ENCODE peak calls at places on chromosome 2, in six cellular contexts. S is CD8-positive, alpha-beta T cell; F is Kasumi-1; A is nucleus accumbens; V is neuronal stem cell; N is G401. C is an unnamed sample.

GRCh38 chr2:11621465-11621864 is 48.5 kb downstream of the NTSR2 start:
- DNase-seq in A (no peak), V (no peak), F (no peak), S (no peak), N (no peak), C (no peak)

GRCh38 chr2:190804182-190804795 is 76.3 kb upstream of the GLS start:
- DNase-seq in N (peak), A (no peak), F (peak), V (peak), S (no peak), C (no peak)

GRCh38 chr2:161161074-161161577 is 898 bp downstream of the TANK start:
- DNase-seq in S (no peak), V (no peak), F (peak), N (no peak), A (no peak), C (no peak)

GRCh38 chr2:150041721-150042450 is 445.6 kb downstream of the RND3 start:
- DNase-seq in A (no peak), S (no peak), V (no peak), F (no peak), N (no peak), C (no peak)

GRCh38 chr2:199278099-199278498 is 179.6 kb downstream of the SATB2 start:
- DNase-seq in A (no peak), V (no peak), N (no peak), S (no peak), F (no peak), C (no peak)

GRCh38 chr2:45812039-45812500 is 160.6 kb downstream of the PRKCE start:
- DNase-seq in F (no peak), N (no peak), V (no peak), S (no peak), A (no peak), C (no peak)

GRCh38 chr2:60414731-60415130 is 138.7 kb downstream of the BCL11A start:
- DNase-seq in N (no peak), S (no peak), F (no peak), A (no peak), V (no peak), C (no peak)

GRCh38 chr2:200637886-200638285 is 52.1 kb downstream of the AOX1 start:
- DNase-seq in N (no peak), V (no peak), A (no peak), S (no peak), F (no peak), C (no peak)

GRCh38 chr2:66578067-66578852 is 143.3 kb downstream of the MEIS1 start:
- DNase-seq in F (no peak), S (no peak), A (no peak), N (peak), V (no peak), C (no peak)

GRCh38 chr2:50791271-50791670 is 240.7 kb downstream of the NRXN1 start:
- DNase-seq in A (no peak), F (no peak), N (peak), S (no peak), V (no peak), C (no peak)

GRCh38 chr2:76073992-76074604 is 363.4 kb upstream of the GCFC2 start:
- DNase-seq in S (no peak), V (no peak), F (no peak), A (no peak), N (no peak), C (no peak)

GRCh38 chr2:162382283-162382682 is 38.4 kb downstream of the GCA start:
- DNase-seq in N (no peak), S (no peak), V (no peak), A (no peak), F (no peak), C (no peak)

GRCh38 chr2:163681765-163682164 is 54.0 kb downstream of the FIGN start:
- DNase-seq in F (no peak), S (no peak), N (no peak), V (no peak), A (no peak), C (no peak)

GRCh38 chr2:239388236-239389151 is 12.3 kb downstream of the HDAC4 start:
- DNase-seq in A (no peak), V (no peak), S (no peak), F (no peak), N (no peak), C (no peak)

GRCh38 chr2:177264209-177264538 is 353 bp downstream of the NFE2L2 start:
- DNase-seq in N (no peak), V (no peak), F (no peak), A (no peak), S (no peak), C (peak)

GRCh38 chr2:230225486-230225885 is at the start of gene SP140:
- DNase-seq in F (no peak), N (no peak), V (no peak), S (peak), A (no peak), C (peak)

GRCh38 chr2:184611221-184612085 is 13.1 kb downstream of the ZNF804A start:
- DNase-seq in V (no peak), S (no peak), F (peak), A (no peak), N (no peak), C (no peak)

GRCh38 chr2:18690342-18690741 is 101.0 kb upstream of the NT5C1B start:
- DNase-seq in S (no peak), F (no peak), V (no peak), N (no peak), A (no peak), C (no peak)

GRCh38 chr2:46299365-46300263 is 2.4 kb downstream of the EPAS1 start:
- DNase-seq in F (no peak), A (no peak), S (no peak), V (peak), N (peak), C (no peak)

GRCh38 chr2:219704878-219705277 is 77.4 kb downstream of the SLC4A3 start:
- DNase-seq in S (no peak), A (no peak), N (no peak), V (no peak), F (no peak), C (no peak)

GRCh38 chr2:67565761-67566160 is 168.6 kb downstream of the ETAA1 start:
- DNase-seq in F (no peak), A (no peak), V (no peak), S (no peak), N (no peak), C (no peak)

GRCh38 chr2:12113364-12113763 is 366.9 kb downstream of the LPIN1 start:
- DNase-seq in N (no peak), A (no peak), F (no peak), S (no peak), V (no peak), C (no peak)

GRCh38 chr2:138474093-138474834 is 27.3 kb upstream of the SPOPL start:
- DNase-seq in S (no peak), N (no peak), V (no peak), A (no peak), F (no peak), C (no peak)

GRCh38 chr2:128423788-128424165 is 105.1 kb upstream of the HS6ST1 start:
- DNase-seq in A (no peak), V (no peak), N (no peak), S (no peak), F (no peak), C (no peak)

GRCh38 chr2:151238527-151239487 is 22.9 kb downstream of the RBM43 start:
- DNase-seq in S (no peak), A (no peak), V (peak), N (peak), F (peak), C (no peak)

GRCh38 chr2:168457177-168457905 is 1.3 kb downstream of the CERS6 start:
- DNase-seq in S (no peak), V (no peak), F (peak), A (no peak), N (peak), C (no peak)

GRCh38 chr2:230614913-230615332 is 97.7 kb upstream of the CAB39 start:
- DNase-seq in A (no peak), N (no peak), V (no peak), S (no peak), F (no peak), C (peak)

GRCh38 chr2:47654790-47655562 is 128.0 kb upstream of the MSH6 start:
- DNase-seq in N (no peak), F (no peak), A (no peak), S (no peak), V (no peak), C (no peak)

GRCh38 chr2:174117951-174118930 is 130.1 kb downstream of the OLA1 start:
- DNase-seq in N (peak), S (no peak), V (no peak), F (no peak), A (no peak), C (no peak)

C was measured in CD4-positive, alpha-beta T cell.